ENCODE peak calls at places on chromosomes 16 and 17, in five cellular contexts. G is stimulated activated CD4-positive, alpha-beta T cell treated with anti-CD3 and anti-CD28 coated beads, TNF-alpha, amount 100 ng/mL, for 24 hours; P is CD8-positive, alpha-beta T cell; W is T-helper 1 cell; D is foreskin fibroblast. Q is an unnamed sample.

GRCh38 chr17:77356690-77357201 is 216.0 kb downstream of the SEC14L1 start:
- DNase-seq in D (no peak), P (peak; percentile 47), G (no peak), W (no peak), Q (no peak)

GRCh38 chr17:77924757-77925336 is 33.7 kb upstream of the TNRC6C start:
- DNase-seq in G (no peak), D (no peak), P (no peak), W (no peak), Q (no peak)

GRCh38 chr16:65122974-65123845 is 1.3 kb upstream of the CDH11 start:
- DNase-seq in D (peak; percentile 86), G (no peak), P (no peak), W (no peak), Q (peak; percentile 75)

GRCh38 chr17:37461668-37462067 is 28.0 kb upstream of the DUSP14 start:
- DNase-seq in W (no peak), P (no peak), G (no peak), D (peak; percentile 40), Q (no peak)

GRCh38 chr16:66619036-66619435 is 14.5 kb downstream of the CMTM3 start:
- DNase-seq in W (no peak), D (peak; percentile 71), G (no peak), P (no peak), Q (peak; percentile 67)

GRCh38 chr17:66625321-66625767 is 209.6 kb upstream of the CACNG5 start:
- DNase-seq in D (peak; percentile 39), P (no peak), W (no peak), G (no peak), Q (peak; percentile 31)

GRCh38 chr17:82611140-82612058 is 36.8 kb downstream of the WDR45B start:
- DNase-seq in D (peak; percentile 31), G (no peak), P (no peak), W (no peak), Q (peak; percentile 41)

GRCh38 chr16:19698480-19699465 is 19.3 kb downstream of the KNOP1 start:
- DNase-seq in W (no peak), D (peak; percentile 62), P (no peak), G (no peak), Q (peak; percentile 80)

GRCh38 chr16:89058812-89059211 is 34.8 kb upstream of the ACSF3 start:
- DNase-seq in P (no peak), D (no peak), G (no peak), W (no peak), Q (no peak)

GRCh38 chr16:84274515-84274914 is 20.2 kb upstream of the WFDC1 start:
- DNase-seq in D (no peak), P (no peak), G (no peak), W (no peak), Q (no peak)

GRCh38 chr17:46951681-46952080 is 27.4 kb downstream of the RPRML start:
- DNase-seq in G (no peak), P (no peak), W (no peak), D (no peak), Q (no peak)